ENCODE peak calls at places on chromosomes 16 and 17, in four cellular contexts. Y is Caco-2, H is fibroblast of mammary gland, D is fibroblast of lung. Q is an unnamed sample.

GRCh38 chr17:17725853-17726720 is 44.8 kb downstream of the RAI1 start:
- DNase-seq in D (no peak), Y (no peak), H (no peak), Q (no peak)

GRCh38 chr16:88713568-88714419 is 7.5 kb downstream of the CTU2 start:
- DNase-seq in D (peak; percentile 33), Y (no peak), H (peak; percentile 56), Q (peak; percentile 62)

GRCh38 chr16:66801320-66802105 is at the start of gene TERB1:
- DNase-seq in Y (no peak), D (no peak), H (no peak), Q (no peak)

GRCh38 chr17:8137645-8138342 is 13.9 kb upstream of the HES7 start:
- DNase-seq in D (no peak), Y (no peak), H (no peak), Q (no peak)

GRCh38 chr16:74451951-74452758 is 30.9 kb upstream of the CLEC18B start:
- DNase-seq in H (no peak), Y (no peak), D (no peak), Q (no peak)

GRCh38 chr17:47866941-47867340 is 16.0 kb upstream of the SP6 start:
- DNase-seq in H (peak; percentile 45), D (peak; percentile 27), Y (no peak), Q (peak; percentile 48)

GRCh38 chr16:9256196-9256595 is 164.8 kb downstream of the HAPSTR1 start:
- DNase-seq in D (no peak), Y (peak; percentile 46), H (peak; percentile 1), Q (no peak)

GRCh38 chr17:81325057-81325973 is 30.2 kb upstream of the SLC38A10 start:
- DNase-seq in D (no peak), H (no peak), Y (no peak), Q (no peak)

GRCh38 chr16:695355-696089 is 5.3 kb upstream of the WDR24 start:
- DNase-seq in D (no peak), Y (peak; percentile 81), H (no peak), Q (peak; percentile 89)

GRCh38 chr17:28406478-28406824 is 439 bp upstream of the SLC46A1 start:
- DNase-seq in D (no peak), H (peak; percentile 9), Y (no peak), Q (no peak)

GRCh38 chr16:57781741-57782606 is 20.3 kb downstream of the KIFC3 start:
- DNase-seq in Y (peak; percentile 30), H (peak; percentile 49), D (peak; percentile 61), Q (peak; percentile 41)

GRCh38 chr16:57775661-57776469 is 26.4 kb downstream of the KIFC3 start:
- DNase-seq in Y (peak; percentile 70), H (no peak), D (no peak), Q (no peak)

GRCh38 chr16:77548766-77549165 is 113.9 kb upstream of the ADAMTS18 start:
- DNase-seq in H (peak; percentile 36), D (no peak), Y (no peak), Q (no peak)

GRCh38 chr17:42422412-42422957 is 571 bp downstream of the CAVIN1 start:
- DNase-seq in H (no peak), Y (no peak), D (peak; percentile 46), Q (peak; percentile 61)

GRCh38 chr16:55257971-55258613 is 65.9 kb upstream of the IRX6 start:
- DNase-seq in H (peak; percentile 50), D (peak; percentile 27), Y (peak; percentile 65), Q (peak; percentile 43)

GRCh38 chr17:15998031-15998574 is 1.4 kb downstream of the ZSWIM7 start:
- DNase-seq in D (no peak), Y (no peak), H (no peak), Q (no peak)

GRCh38 chr17:74012465-74012864 is 191.0 kb upstream of the RPL38 start:
- DNase-seq in D (no peak), Y (no peak), H (no peak), Q (no peak)

GRCh38 chr17:34068506-34069035 is 186.5 kb upstream of the CCL2 start:
- DNase-seq in Y (no peak), D (no peak), H (no peak), Q (no peak)

GRCh38 chr16:57617604-57618111 is 10.8 kb upstream of the ADGRG1 start:
- DNase-seq in D (no peak), Y (peak; percentile 33), H (no peak), Q (no peak)

GRCh38 chr16:71293921-71294320 is 4.7 kb upstream of the CMTR2 start:
- DNase-seq in D (no peak), Y (no peak), H (no peak), Q (no peak)

GRCh38 chr16:66069576-66069975 is 296.9 kb upstream of the CDH5 start:
- DNase-seq in D (no peak), Y (no peak), H (peak; percentile 29), Q (no peak)

GRCh38 chr16:6160871-6161270 is 1063.3 kb upstream of the EEF2KMT start:
- DNase-seq in H (no peak), Y (no peak), D (peak; percentile 61), Q (no peak)

GRCh38 chr17:81143200-81143527 is 22.1 kb upstream of the PVALEF start:
- DNase-seq in Y (no peak), D (no peak), H (no peak), Q (no peak)

GRCh38 chr17:596763-597644 is 117.6 kb downstream of the VPS53 start:
- DNase-seq in Y (no peak), D (peak; percentile 95), H (peak; percentile 86), Q (peak; percentile 90)

GRCh38 chr17:47735536-47736011 is 2.5 kb downstream of the TBX21 start:
- DNase-seq in H (no peak), Y (peak; percentile 32), D (no peak), Q (no peak)

GRCh38 chr17:7836596-7837374 is 2.8 kb downstream of the KDM6B start:
- DNase-seq in H (peak; percentile 97), D (peak; percentile 90), Y (peak; percentile 98), Q (peak; percentile 92)

GRCh38 chr16:87002717-87003413 is 314.3 kb downstream of the C16orf95 start:
- DNase-seq in Y (peak; percentile 22), H (peak; percentile 74), D (peak; percentile 74), Q (no peak)

GRCh38 chr17:75489511-75489955 is 25.8 kb downstream of the CASKIN2 start:
- DNase-seq in Y (no peak), D (no peak), H (no peak), Q (no peak)

GRCh38 chr17:72381597-72382397 is 261.0 kb downstream of the SOX9 start:
- DNase-seq in Y (no peak), D (no peak), H (no peak), Q (no peak)

GRCh38 chr17:21286066-21286770 is 1.7 kb downstream of the MAP2K3 start:
- DNase-seq in D (peak; percentile 99), H (peak; percentile 99), Y (peak; percentile 91), Q (peak; percentile 98)

GRCh38 chr17:72719206-72719581 is 373.3 kb downstream of the SLC39A11 start:
- DNase-seq in H (no peak), Y (no peak), D (no peak), Q (no peak)

GRCh38 chr16:30899794-30900193 is 3.4 kb downstream of the CTF1 start:
- DNase-seq in Y (no peak), D (no peak), H (no peak), Q (no peak)

GRCh38 chr16:30900588-30900987 is 4.2 kb downstream of the CTF1 start:
- DNase-seq in D (no peak), H (no peak), Y (no peak), Q (no peak)

GRCh38 chr16:30902070-30902972 is 5.9 kb downstream of the CTF1 start:
- DNase-seq in H (peak; percentile 57), D (peak; percentile 64), Y (no peak), Q (peak; percentile 59)

GRCh38 chr16:30903002-30903401 is 6.6 kb downstream of the CTF1 start:
- DNase-seq in Y (no peak), H (no peak), D (no peak), Q (no peak)

DNA sequence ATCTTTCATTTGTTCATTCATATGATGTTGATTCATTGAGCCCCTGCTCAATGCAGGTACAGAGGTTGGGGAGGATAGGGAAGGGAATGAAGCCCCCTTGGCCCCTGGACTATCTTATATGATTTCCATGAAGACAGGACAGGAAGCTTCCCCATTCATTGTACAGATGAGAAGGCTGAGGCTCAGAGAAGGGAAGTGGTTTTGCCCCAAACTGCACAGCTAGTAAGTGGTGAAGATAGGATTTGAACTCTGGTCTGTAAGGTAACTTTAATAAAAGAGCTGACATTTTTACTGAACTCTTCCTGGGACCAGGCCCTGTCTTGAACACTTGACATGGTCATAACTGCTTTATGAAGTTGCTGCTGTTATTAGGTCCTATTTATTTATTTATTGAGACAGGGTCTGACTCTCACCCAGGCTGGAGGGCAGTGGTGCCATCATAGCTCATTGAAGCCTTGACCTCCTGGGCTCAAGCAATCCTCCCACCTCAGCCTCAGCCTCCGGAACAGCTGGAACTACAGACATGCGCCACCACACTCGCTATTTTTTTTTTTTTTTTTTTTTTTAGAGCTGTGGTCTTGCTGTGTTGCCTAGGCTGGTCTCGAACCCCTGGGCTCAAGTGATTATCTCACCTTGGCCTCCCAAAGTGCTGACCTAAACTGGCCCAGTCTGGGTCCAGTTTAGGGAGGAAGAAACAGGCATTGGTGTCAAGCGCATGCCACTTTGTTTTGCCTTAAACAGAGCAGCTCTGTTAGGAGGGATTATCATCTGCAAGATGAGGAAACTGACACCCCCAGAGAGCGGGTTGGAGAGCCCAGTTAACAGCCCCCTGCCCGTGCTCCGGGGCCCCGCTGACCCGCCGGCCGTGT is 5.0 kb downstream of the CTF1 start:
- DNase-seq in H (peak; percentile 11), Y (no peak), D (no peak), Q (no peak)
- TF ChIP-seq CTCF in H (no peak), Y (no peak), D (no peak), Q (no peak)

GRCh38 chr17:40069751-40070643 is 7.2 kb downstream of the THRA start:
- DNase-seq in D (peak; percentile 51), Y (no peak), H (peak; percentile 54), Q (no peak)

GRCh38 chr17:40070895-40071719 is 8.3 kb downstream of the THRA start:
- DNase-seq in Y (peak; percentile 77), H (no peak), D (no peak), Q (no peak)

GRCh38 chr17:40068917-40069750 is 6.4 kb downstream of the THRA start:
- DNase-seq in D (peak; percentile 81), Y (no peak), H (peak; percentile 86), Q (peak; percentile 49)

GRCh38 chr17:40071720-40072480 is 9.1 kb downstream of the THRA start:
- DNase-seq in D (no peak), H (no peak), Y (no peak), Q (no peak)

GRCh38 chr17:40070644-40070894 is 7.8 kb downstream of the THRA start:
- DNase-seq in Y (no peak), D (no peak), H (no peak), Q (no peak)
- H3K4me3 ChIP-seq in Y (no peak overlapping the region), D (no peak overlapping the region), H (no peak overlapping the region), Q (no peak overlapping the region)

DNA sequence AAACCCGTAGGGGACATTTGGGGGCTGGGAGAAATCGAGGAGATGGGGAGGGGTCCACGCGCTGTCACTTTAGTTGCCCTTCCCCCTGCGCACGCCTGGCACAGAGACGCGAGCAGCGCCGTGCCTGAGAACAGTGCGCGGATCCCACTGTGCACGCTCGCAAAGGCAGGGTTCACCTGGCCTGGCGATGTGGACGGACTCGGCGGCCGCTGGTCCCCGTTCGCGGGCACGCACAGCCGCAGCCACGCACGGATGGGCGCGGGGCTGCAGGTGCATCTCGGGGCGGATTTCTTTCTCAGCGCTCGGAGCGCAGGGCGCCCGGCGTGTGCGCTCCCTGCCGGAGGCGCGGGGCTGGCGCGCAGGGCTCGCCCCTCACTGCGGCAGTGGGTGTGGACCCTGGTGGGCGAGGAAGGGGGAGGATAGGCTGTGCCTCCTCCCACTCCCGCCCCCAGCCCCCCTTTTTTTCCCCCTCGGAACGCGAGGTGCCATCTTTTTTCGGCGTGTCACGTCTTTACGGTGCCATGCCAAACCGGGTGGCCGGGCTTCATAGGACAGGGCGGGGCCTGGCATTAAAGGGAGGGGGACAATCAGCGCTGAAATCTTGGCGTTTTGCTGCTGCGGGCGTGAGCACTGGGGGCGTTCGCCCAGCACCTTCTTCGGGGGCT is 1.1 kb downstream of the MAPT start:
- DNase-seq in D (peak; percentile 17), Y (no peak), H (no peak), Q (peak; percentile 33)
- TF ChIP-seq CTCF in D (no peak), Y (peak; percentile 27), H (no peak), Q (no peak)

GRCh38 chr17:68759343-68760140 is 158.4 kb upstream of the FAM20A start:
- DNase-seq in Y (peak; percentile 89), D (peak; percentile 86), H (peak; percentile 95), Q (peak; percentile 94)
- H3K4me3 ChIP-seq in Y (peak overlapping the region; percentile 34), D (peak overlapping the region; percentile 50), H (peak overlapping the region; percentile 61), Q (peak overlapping the region; percentile 46)

Q was measured in epithelial cell of esophagus.